ENCODE peak calls at places on chromosomes 5 and 9, in six cellular contexts. One of them, this sample, is unnamed.
A peak's percentile ranks its signal among the peaks of the same experiment; 100 is the strongest.

GRCh38 chr9:87497604-87498045 is at the start of gene DAPK1:
- DNase-seq in IMR-90: no peak
- DNase-seq in transverse colon: peak; percentile 72
- DNase-seq in heart left ventricle: peak; percentile 47
- DNase-seq in body of pancreas: peak; percentile 81
- DNase-seq in tibial nerve: peak; percentile 30
- DNase-seq in this sample: peak; percentile 91

GRCh38 chr5:151038801-151039238 is 18.4 kb downstream of the GPX3 start:
- DNase-seq in IMR-90: peak; percentile 42
- DNase-seq in transverse colon: no peak
- DNase-seq in heart left ventricle: no peak
- DNase-seq in body of pancreas: no peak
- DNase-seq in tibial nerve: no peak
- DNase-seq in this sample: no peak

GRCh38 chr5:153569036-153569435 is 78.6 kb downstream of the GRIA1 start:
- DNase-seq in IMR-90: peak; percentile 46
- DNase-seq in transverse colon: no peak
- DNase-seq in heart left ventricle: no peak
- DNase-seq in body of pancreas: no peak
- DNase-seq in tibial nerve: no peak
- DNase-seq in this sample: no peak

GRCh38 chr5:146426853-146427618 is 20.1 kb upstream of the TCERG1 start:
- DNase-seq in IMR-90: peak; percentile 52
- DNase-seq in transverse colon: no peak
- DNase-seq in heart left ventricle: no peak
- DNase-seq in body of pancreas: no peak
- DNase-seq in tibial nerve: no peak
- DNase-seq in this sample: no peak

GRCh38 chr5:113058706-113059226 is 82.2 kb downstream of the DCP2 start:
- DNase-seq in IMR-90: no peak
- DNase-seq in transverse colon: no peak
- DNase-seq in heart left ventricle: no peak
- DNase-seq in body of pancreas: no peak
- DNase-seq in tibial nerve: no peak
- DNase-seq in this sample: no peak

GRCh38 chr5:75885849-75886596 is 168.8 kb upstream of the POC5 start:
- DNase-seq in IMR-90: no peak
- DNase-seq in transverse colon: no peak
- DNase-seq in heart left ventricle: no peak
- DNase-seq in body of pancreas: no peak
- DNase-seq in tibial nerve: no peak
- DNase-seq in this sample: no peak

GRCh38 chr5:31972558-31972957 is 201.6 kb downstream of the GOLPH3 start:
- DNase-seq in IMR-90: no peak
- DNase-seq in transverse colon: no peak
- DNase-seq in heart left ventricle: no peak
- DNase-seq in body of pancreas: no peak
- DNase-seq in tibial nerve: no peak
- DNase-seq in this sample: no peak

GRCh38 chr5:4083591-4084337 is 488.1 kb downstream of the IRX1 start:
- DNase-seq in IMR-90: no peak
- DNase-seq in transverse colon: no peak
- DNase-seq in heart left ventricle: no peak
- DNase-seq in body of pancreas: no peak
- DNase-seq in tibial nerve: no peak
- DNase-seq in this sample: no peak

GRCh38 chr9:95515272-95516113 is 1.3 kb downstream of the PTCH1 start:
- DNase-seq in IMR-90: no peak
- DNase-seq in transverse colon: peak; percentile 37
- DNase-seq in heart left ventricle: peak; percentile 20
- DNase-seq in body of pancreas: peak; percentile 11
- DNase-seq in tibial nerve: no peak
- DNase-seq in this sample: no peak

GRCh38 chr5:173688708-173689107 is 72.3 kb upstream of the BOD1 start:
- DNase-seq in IMR-90: no peak
- DNase-seq in transverse colon: no peak
- DNase-seq in heart left ventricle: no peak
- DNase-seq in body of pancreas: peak; percentile 44
- DNase-seq in tibial nerve: no peak
- DNase-seq in this sample: no peak

GRCh38 chr5:73418244-73418691 is 30.3 kb downstream of the FOXD1 start:
- DNase-seq in IMR-90: no peak
- DNase-seq in transverse colon: no peak
- DNase-seq in heart left ventricle: no peak
- DNase-seq in body of pancreas: no peak
- DNase-seq in tibial nerve: peak; percentile 38
- DNase-seq in this sample: no peak

GRCh38 chr5:145347026-145347616 is 488.0 kb downstream of the PRELID2 start:
- DNase-seq in IMR-90: peak; percentile 72
- DNase-seq in transverse colon: no peak
- DNase-seq in heart left ventricle: no peak
- DNase-seq in body of pancreas: peak; percentile 45
- DNase-seq in tibial nerve: no peak
- DNase-seq in this sample: no peak

GRCh38 chr9:133148351-133149129 is 15.2 kb downstream of the GBGT1 start:
- DNase-seq in IMR-90: peak; percentile 38
- DNase-seq in transverse colon: peak; percentile 65
- DNase-seq in heart left ventricle: no peak
- DNase-seq in body of pancreas: peak; percentile 64
- DNase-seq in tibial nerve: no peak
- DNase-seq in this sample: peak; percentile 66

DNA sequence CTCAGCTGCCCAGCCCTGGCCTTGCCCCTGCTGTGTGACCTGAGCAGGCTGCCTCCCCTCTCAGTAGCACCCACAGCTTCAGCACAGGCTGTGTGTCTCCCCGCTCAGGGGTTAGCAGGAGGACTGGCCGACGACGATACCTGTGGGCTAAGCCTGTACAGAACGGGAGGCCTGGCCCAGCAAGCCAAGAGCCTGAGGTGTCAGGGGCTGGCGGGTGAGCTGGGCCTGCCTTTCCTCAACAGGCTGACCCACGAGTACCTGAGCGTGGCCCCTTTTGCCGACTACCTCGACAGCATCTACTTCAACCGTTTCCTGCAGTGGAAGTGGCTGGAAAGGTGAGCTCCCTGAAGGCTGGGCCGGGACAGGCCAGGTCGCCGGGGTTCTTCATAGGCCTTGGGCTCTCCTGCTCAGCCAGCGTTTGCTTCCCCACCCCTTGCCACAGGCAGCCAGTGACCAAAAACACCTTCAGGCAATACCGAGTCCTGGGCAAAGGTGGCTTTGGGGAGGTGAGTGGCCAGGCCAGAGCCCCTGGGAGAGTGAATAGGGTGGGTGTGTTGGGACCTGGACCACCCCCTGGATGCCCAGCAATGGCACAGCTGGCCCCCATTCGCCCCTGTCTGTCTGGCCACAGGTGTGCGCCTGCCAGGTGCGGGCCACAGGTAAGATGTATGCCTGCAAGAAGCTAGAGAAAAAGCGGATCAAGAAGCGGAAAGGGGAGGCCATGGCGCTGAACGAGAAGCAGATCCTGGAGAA is 6.6 kb downstream of the GRK6 start:
- DNase-seq in IMR-90: no peak
- DNase-seq in transverse colon: no peak
- DNase-seq in heart left ventricle: no peak
- DNase-seq in body of pancreas: no peak
- DNase-seq in tibial nerve: no peak
- DNase-seq in this sample: no peak
- H3K4me1 ChIP-seq in IMR-90: peaks cover under 1% of the 10 kb centered on the region
- H3K4me1 ChIP-seq in transverse colon: peaks cover 27% of the 10 kb centered on the region
- H3K4me1 ChIP-seq in heart left ventricle: peaks cover 3% of the 10 kb centered on the region
- H3K4me1 ChIP-seq in body of pancreas: peaks cover 4% of the 10 kb centered on the region
- H3K4me1 ChIP-seq in tibial nerve: no peaks in the 10 kb centered on the region
- H3K4me1 ChIP-seq in this sample: no peaks in the 10 kb centered on the region

GRCh38 chr9:503881-504852 is 289.5 kb downstream of the DOCK8 start:
- DNase-seq in IMR-90: peak; percentile 24
- DNase-seq in transverse colon: peak; percentile 88
- DNase-seq in heart left ventricle: peak; percentile 67
- DNase-seq in body of pancreas: peak; percentile 85
- DNase-seq in tibial nerve: peak; percentile 29
- DNase-seq in this sample: peak; percentile 76
- TF ChIP-seq POLR2A in IMR-90: no peak
- TF ChIP-seq POLR2A in transverse colon: peak; percentile 69
- TF ChIP-seq POLR2A in heart left ventricle: no peak
- TF ChIP-seq POLR2A in body of pancreas: peak; percentile 54
- TF ChIP-seq POLR2A in tibial nerve: peak; percentile 51
- TF ChIP-seq POLR2A in this sample: no peak

GRCh38 chr5:58717303-58718012 is 134.6 kb downstream of the RAB3C start:
- DNase-seq in IMR-90: no peak
- DNase-seq in transverse colon: no peak
- DNase-seq in heart left ventricle: no peak
- DNase-seq in body of pancreas: no peak
- DNase-seq in tibial nerve: no peak
- DNase-seq in this sample: no peak
- H3K4me1 ChIP-seq in IMR-90: no peaks in the 10 kb centered on the region
- H3K4me1 ChIP-seq in transverse colon: no peaks in the 10 kb centered on the region
- H3K4me1 ChIP-seq in heart left ventricle: no peaks in the 10 kb centered on the region
- H3K4me1 ChIP-seq in body of pancreas: no peaks in the 10 kb centered on the region
- H3K4me1 ChIP-seq in tibial nerve: no peaks in the 10 kb centered on the region
- H3K4me1 ChIP-seq in this sample: no peaks in the 10 kb centered on the region

GRCh38 chr5:53109041-53109435 is 519 bp downstream of the MOCS2 start:
- DNase-seq in IMR-90: no peak
- DNase-seq in transverse colon: no peak
- DNase-seq in heart left ventricle: no peak
- DNase-seq in body of pancreas: no peak
- DNase-seq in tibial nerve: no peak
- DNase-seq in this sample: no peak

GRCh38 chr5:53111139-53111538 is 1.6 kb upstream of the MOCS2 start:
- DNase-seq in IMR-90: no peak
- DNase-seq in transverse colon: no peak
- DNase-seq in heart left ventricle: no peak
- DNase-seq in body of pancreas: no peak
- DNase-seq in tibial nerve: no peak
- DNase-seq in this sample: no peak

GRCh38 chr5:53112909-53113308 is 3.4 kb upstream of the MOCS2 start:
- DNase-seq in IMR-90: no peak
- DNase-seq in transverse colon: no peak
- DNase-seq in heart left ventricle: no peak
- DNase-seq in body of pancreas: no peak
- DNase-seq in tibial nerve: no peak
- DNase-seq in this sample: no peak

GRCh38 chr5:53110156-53110555 is 599 bp upstream of the MOCS2 start:
- DNase-seq in IMR-90: no peak
- DNase-seq in transverse colon: no peak
- DNase-seq in heart left ventricle: no peak
- DNase-seq in body of pancreas: no peak
- DNase-seq in tibial nerve: no peak
- DNase-seq in this sample: no peak

DNA sequence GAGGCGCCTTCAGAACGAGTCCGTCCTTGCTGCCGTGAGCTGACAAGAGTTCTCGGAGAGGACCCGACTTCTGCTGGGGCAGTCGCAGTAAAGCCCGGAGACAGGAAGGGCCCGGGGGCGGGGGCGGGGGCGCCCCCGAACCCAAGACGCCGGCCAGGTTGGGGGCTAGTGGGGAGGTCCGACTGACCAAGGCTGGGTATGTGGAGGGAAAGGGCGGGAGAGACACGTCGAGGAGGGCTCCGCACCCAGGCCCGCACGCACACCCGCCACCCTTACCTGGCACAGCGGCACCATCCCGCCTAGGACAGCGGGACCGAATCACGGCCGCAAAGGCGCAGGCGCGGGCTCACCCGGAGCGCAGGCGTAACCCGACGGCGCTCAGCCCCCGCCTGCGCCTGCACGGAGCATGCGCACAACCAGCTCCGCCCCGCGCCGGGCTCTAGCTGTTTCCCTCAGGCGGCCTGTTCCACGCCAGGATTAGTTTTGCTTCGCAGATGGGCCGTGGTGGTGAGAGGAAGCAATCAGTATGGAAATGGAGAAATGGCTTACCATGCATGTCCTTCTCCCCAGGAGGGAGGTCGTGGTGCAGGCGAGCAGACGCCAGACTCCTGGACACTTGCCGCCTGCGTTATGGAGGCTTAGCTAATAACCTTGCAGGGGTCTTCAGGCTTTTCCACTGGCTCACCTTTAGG is at the start of gene MOCS2:
- DNase-seq in IMR-90: peak; percentile 87
- DNase-seq in transverse colon: peak; percentile 94
- DNase-seq in heart left ventricle: peak; percentile 90
- DNase-seq in body of pancreas: peak; percentile 92
- DNase-seq in tibial nerve: peak; percentile 80
- DNase-seq in this sample: peak; percentile 95
- TF ChIP-seq POLR2A in IMR-90: peak; percentile 43
- TF ChIP-seq POLR2A in transverse colon: peak; percentile 74
- TF ChIP-seq POLR2A in heart left ventricle: no peak
- TF ChIP-seq POLR2A in body of pancreas: peak; percentile 89
- TF ChIP-seq POLR2A in tibial nerve: peak; percentile 86
- TF ChIP-seq POLR2A in this sample: peak; percentile 88

GRCh38 chr9:134428559-134428958 is 102.3 kb downstream of the RXRA start:
- DNase-seq in IMR-90: no peak
- DNase-seq in transverse colon: no peak
- DNase-seq in heart left ventricle: no peak
- DNase-seq in body of pancreas: no peak
- DNase-seq in tibial nerve: no peak
- DNase-seq in this sample: no peak
- H3K4me1 ChIP-seq in IMR-90: peaks cover 11% of the 10 kb centered on the region
- H3K4me1 ChIP-seq in transverse colon: peaks cover 25% of the 10 kb centered on the region
- H3K4me1 ChIP-seq in heart left ventricle: peaks cover 14% of the 10 kb centered on the region
- H3K4me1 ChIP-seq in body of pancreas: peaks cover 23% of the 10 kb centered on the region
- H3K4me1 ChIP-seq in tibial nerve: peaks cover 3% of the 10 kb centered on the region
- H3K4me1 ChIP-seq in this sample: no peaks in the 10 kb centered on the region

DNA sequence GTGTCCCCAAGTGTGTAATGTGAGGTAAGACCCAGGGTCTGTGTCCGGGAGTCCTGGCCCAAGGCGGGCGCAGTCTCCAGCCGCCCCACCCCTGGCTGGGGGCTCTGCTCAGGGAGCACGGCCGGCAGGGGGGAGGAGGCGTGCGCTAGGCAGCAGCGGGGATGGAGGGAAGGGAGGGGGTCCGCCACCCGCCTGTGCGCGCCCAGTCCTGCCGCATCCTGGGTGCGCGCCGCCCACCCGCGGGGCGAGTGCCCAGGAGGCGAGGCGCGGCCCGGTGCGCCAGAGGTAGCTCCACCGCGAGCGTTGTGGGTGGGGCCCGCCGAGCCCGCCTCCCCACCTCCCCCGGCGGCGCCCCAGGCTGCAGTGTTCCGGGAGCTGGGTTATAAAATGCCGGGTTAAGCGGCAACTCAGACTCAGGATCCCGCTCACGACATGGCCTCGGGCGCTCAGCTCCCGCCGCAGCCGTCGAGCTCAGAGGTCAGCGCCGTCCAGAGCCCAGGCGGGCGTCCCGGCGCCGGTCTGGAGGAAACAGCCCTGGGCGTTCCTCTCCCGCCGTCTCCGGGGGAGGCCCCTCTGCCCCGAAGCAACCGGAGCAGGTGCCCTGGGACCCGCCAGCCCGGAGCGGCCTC is at the start of gene CCNI2:
- DNase-seq in IMR-90: no peak
- DNase-seq in transverse colon: peak; percentile 81
- DNase-seq in heart left ventricle: no peak
- DNase-seq in body of pancreas: peak; percentile 44
- DNase-seq in tibial nerve: no peak
- DNase-seq in this sample: no peak
- TF ChIP-seq POLR2A in IMR-90: no peak
- TF ChIP-seq POLR2A in transverse colon: peak; percentile 54
- TF ChIP-seq POLR2A in heart left ventricle: no peak
- TF ChIP-seq POLR2A in body of pancreas: peak; percentile 52
- TF ChIP-seq POLR2A in tibial nerve: no peak
- TF ChIP-seq POLR2A in this sample: no peak